ENCODE peak calls at places on chromosomes 5 and 9, in ten cellular contexts. V is OCI-LY7; O is naive thymus-derived CD4-positive, alpha-beta T cell; J is GM12878; B is thoracic aorta; K is neuronal stem cell; M is ovary; T is aorta; S is spleen; H is neural progenitor cell. E is an unnamed sample. For H3K36me3, the result is how much of the 10 kb centered on the place peaks cover.

GRCh38 chr5:67620386-67621039 is 423.9 kb upstream of the CD180 start:
- DNase-seq in V (no peak), O (no peak), J (no peak), B (no peak), K (no peak), M (no peak), T (no peak), S (no peak), H (no peak), E (no peak)

GRCh38 chr5:17359451-17359965 is 138.5 kb upstream of the TAF11L2 start:
- DNase-seq in V (no peak), O (no peak), J (no peak), B (no peak), K (no peak), M (no peak), T (no peak), S (no peak), H (no peak), E (no peak)

GRCh38 chr5:77328926-77329647 is 118.6 kb downstream of the PDE8B start:
- DNase-seq in V (no peak), O (no peak), J (no peak), B (no peak), K (no peak), M (no peak), T (no peak), S (no peak), H (no peak), E (no peak)

GRCh38 chr9:134014946-134015345 is 10.3 kb upstream of the BRD3OS start:
- DNase-seq in V (no peak), O (no peak), J (no peak), B (no peak), K (no peak), M (no peak), T (no peak), S (no peak), H (no peak), E (no peak)

GRCh38 chr5:143772621-143773020 is 39.3 kb upstream of the HMHB1 start:
- DNase-seq in V (no peak), O (no peak), J (no peak), B (no peak), K (no peak), M (no peak), T (no peak), S (no peak), H (no peak), E (no peak)

GRCh38 chr5:138967806-138968448 is 92.8 kb upstream of the LRRTM2 start:
- DNase-seq in V (no peak), O (no peak), J (no peak), B (no peak), K (no peak), M (peak), T (no peak), S (peak), H (no peak), E (peak)

GRCh38 chr5:19352120-19352519 is 635.9 kb downstream of the CDH18 start:
- DNase-seq in V (no peak), O (no peak), J (no peak), B (no peak), K (no peak), M (no peak), T (no peak), S (no peak), H (no peak), E (no peak)

GRCh38 chr9:137589441-137590122 is 730 bp downstream of the ZMYND19 start:
- DNase-seq in V (peak), O (no peak), J (no peak), B (no peak), K (no peak), M (no peak), T (no peak), S (no peak), H (peak), E (peak)

GRCh38 chr5:92907914-92908606 is 673.0 kb downstream of the NR2F1-AS1 start:
- DNase-seq in V (peak), O (no peak), J (peak), B (no peak), K (no peak), M (no peak), T (no peak), S (no peak), H (no peak), E (no peak)

GRCh38 chr9:131478421-131478868 is 24.3 kb upstream of the POMT1 start:
- DNase-seq in V (peak), O (peak), J (no peak), B (no peak), K (peak), M (peak), T (no peak), S (no peak), H (peak), E (no peak)

GRCh38 chr9:76086521-76086920 is 196.0 kb downstream of the PCSK5 start:
- DNase-seq in V (no peak), O (no peak), J (no peak), B (no peak), K (no peak), M (no peak), T (no peak), S (no peak), H (no peak), E (no peak)

GRCh38 chr9:137277329-137278041 is at the start of gene TOR4A:
- DNase-seq in V (peak), O (no peak), J (peak), B (peak), K (no peak), M (peak), T (peak), S (peak), H (peak), E (peak)

GRCh38 chr9:103319979-103320378 is 324.8 kb downstream of the CYLC2 start:
- DNase-seq in V (peak), O (no peak), J (no peak), B (no peak), K (no peak), M (no peak), T (no peak), S (no peak), H (no peak), E (no peak)

GRCh38 chr5:142017832-142018427 is 5.1 kb upstream of the GNPDA1 start:
- DNase-seq in V (peak), O (no peak), J (peak), B (no peak), K (no peak), M (no peak), T (no peak), S (no peak), H (no peak), E (no peak)

GRCh38 chr5:56088431-56088949 is 93.7 kb upstream of the IL6ST start:
- DNase-seq in V (no peak), O (no peak), J (no peak), B (no peak), K (no peak), M (no peak), T (no peak), S (no peak), H (no peak), E (no peak)

GRCh38 chr5:132526290-132526973 is 16.9 kb downstream of the IL5 start:
- DNase-seq in V (peak), O (peak), J (peak), B (no peak), K (peak), M (peak), T (no peak), S (no peak), H (peak), E (peak)

GRCh38 chr9:133726401-133727276 is 11.5 kb downstream of the SARDH start:
- DNase-seq in V (peak), O (peak), J (no peak), B (no peak), K (no peak), M (peak), T (peak), S (peak), H (peak), E (peak)

GRCh38 chr9:71854811-71855210 is 56.2 kb downstream of the ABHD17B start:
- DNase-seq in V (no peak), O (no peak), J (no peak), B (no peak), K (no peak), M (no peak), T (no peak), S (no peak), H (no peak), E (no peak)

GRCh38 chr5:43769576-43770352 is 166.8 kb downstream of the NNT start:
- DNase-seq in V (no peak), O (no peak), J (no peak), B (no peak), K (no peak), M (no peak), T (peak), S (no peak), H (no peak), E (no peak)

GRCh38 chr5:96823060-96823459 is 15.3 kb upstream of the ERAP1 start:
- DNase-seq in V (peak), O (peak), J (no peak), B (no peak), K (no peak), M (no peak), T (no peak), S (no peak), H (no peak), E (no peak)

GRCh38 chr5:149802008-149802407 is 71.9 kb downstream of the PPARGC1B start:
- DNase-seq in V (no peak), O (no peak), J (no peak), B (no peak), K (no peak), M (no peak), T (no peak), S (no peak), H (no peak), E (no peak)

GRCh38 chr5:98921947-98922508 is 6.8 kb downstream of the CHD1 start:
- DNase-seq in V (no peak), O (no peak), J (no peak), B (no peak), K (no peak), M (no peak), T (no peak), S (no peak), H (no peak), E (no peak)

GRCh38 chr5:98928802-98929122 is at the start of gene CHD1:
- DNase-seq in V (peak), O (peak), J (no peak), B (peak), K (peak), M (peak), T (peak), S (peak), H (peak), E (peak)

GRCh38 chr5:98927988-98928801 is 612 bp downstream of the CHD1 start:
- DNase-seq in V (peak), O (peak), J (no peak), B (peak), K (peak), M (peak), T (peak), S (no peak), H (peak), E (peak)

GRCh38 chr5:98927242-98927987 is 1.4 kb downstream of the CHD1 start:
- DNase-seq in V (peak), O (peak), J (no peak), B (no peak), K (peak), M (peak), T (no peak), S (peak), H (peak), E (peak)

DNA sequence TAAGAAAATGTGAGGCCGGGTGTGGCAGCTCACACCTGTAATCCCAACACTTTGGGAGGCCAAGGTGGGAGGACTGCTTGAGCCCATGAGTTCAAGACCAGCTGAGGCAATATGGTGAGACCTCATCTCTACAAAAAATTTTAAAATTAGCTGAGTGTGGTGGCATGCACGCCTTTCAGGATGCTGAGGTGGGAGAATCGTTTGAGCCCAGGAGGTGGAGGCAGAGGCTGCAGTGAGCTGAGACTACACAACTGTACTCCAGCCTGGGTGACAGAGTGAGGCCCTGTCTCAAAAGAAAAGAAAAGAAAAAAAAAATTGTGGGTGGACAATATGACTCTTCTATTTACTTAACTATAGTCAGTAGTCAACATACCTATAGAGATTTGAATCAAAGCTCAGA is 4.8 kb downstream of the CHD1 start:
- DNase-seq in V (no peak), O (no peak), J (no peak), B (no peak), K (no peak), M (no peak), T (no peak), S (no peak), H (no peak), E (no peak)
- H3K36me3 ChIP-seq in V (under half), O (under half), J (under half), B (under half), K (under half), M (under half), T (under half), S (under half), H (under half), E (under half)

DNA sequence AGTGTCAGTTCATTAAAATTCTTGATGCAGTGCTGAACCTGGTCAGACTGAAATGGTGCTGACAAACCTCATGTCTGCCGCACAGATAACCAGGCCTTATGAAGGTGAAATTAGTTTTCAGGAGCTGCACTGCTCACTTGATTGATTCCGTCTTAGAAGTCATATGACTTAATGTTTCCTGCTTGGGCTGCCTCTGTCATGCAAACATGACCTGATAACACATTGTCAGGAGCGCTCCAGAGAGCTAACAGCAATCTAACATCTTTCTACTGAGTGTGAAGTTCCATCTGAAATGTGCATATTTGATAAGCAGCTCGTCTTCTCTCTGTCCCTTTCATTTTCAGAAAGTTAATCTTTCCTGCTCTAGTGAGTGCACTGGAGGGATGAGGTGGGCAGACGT is 592.2 kb downstream of the TLE1 start:
- DNase-seq in V (no peak), O (no peak), J (no peak), B (no peak), K (no peak), M (no peak), T (no peak), S (no peak), H (no peak), E (no peak)
- H3K4me3 ChIP-seq in V (no peak), O (no peak), J (no peak), B (no peak), K (no peak), M (no peak), T (no peak), S (no peak), H (no peak), E (no peak)

GRCh38 chr9:33234511-33235467 is 5.2 kb upstream of the SPINK4 start:
- DNase-seq in V (no peak), O (no peak), J (no peak), B (no peak), K (no peak), M (no peak), T (no peak), S (no peak), H (no peak), E (no peak)
- H3K27ac ChIP-seq in V (no peak), O (no peak), J (no peak), B (no peak), K (no peak), M (no peak), T (no peak), S (no peak), H (no peak), E (peak)

GRCh38 chr5:39384271-39384670 is 20.0 kb upstream of the C9 start:
- DNase-seq in V (no peak), O (no peak), J (no peak), B (no peak), K (no peak), M (no peak), T (no peak), S (no peak), H (no peak), E (no peak)
- H3K36me3 ChIP-seq in V (under half), O (under half), J (under half), B (under half), K (under half), M (under half), T (under half), S (under half), H (under half), E (under half)

GRCh38 chr5:38557792-38558191 is 1.3 kb upstream of the LIFR start:
- DNase-seq in V (no peak), O (no peak), J (no peak), B (no peak), K (no peak), M (no peak), T (no peak), S (no peak), H (no peak), E (no peak)
- H3K4me3 ChIP-seq in V (no peak), O (no peak), J (no peak), B (peak), K (peak), M (peak), T (peak), S (peak), H (peak), E (peak)

GRCh38 chr9:80796662-80797426 is 892.5 kb downstream of the TLE1 start:
- DNase-seq in V (no peak), O (no peak), J (no peak), B (no peak), K (peak), M (no peak), T (no peak), S (no peak), H (peak), E (no peak)
- H3K27ac ChIP-seq in V (no peak), O (no peak), J (no peak), B (no peak), K (no peak), M (peak), T (no peak), S (no peak), H (no peak), E (no peak)

GRCh38 chr9:96026655-96027213 is 151.2 kb downstream of the ERCC6L2 start:
- DNase-seq in V (no peak), O (no peak), J (no peak), B (no peak), K (no peak), M (no peak), T (no peak), S (no peak), H (no peak), E (no peak)
- H3K36me3 ChIP-seq in V (under half), O (under half), J (under half), B (under half), K (under half), M (under half), T (under half), S (under half), H (under half), E (under half)

GRCh38 chr5:117454716-117455212 is 880.1 kb upstream of the SEMA6A start:
- DNase-seq in V (peak), O (peak), J (peak), B (no peak), K (peak), M (peak), T (no peak), S (peak), H (peak), E (peak)
- H3K4me3 ChIP-seq in V (peak), O (peak), J (peak), B (no peak), K (no peak), M (peak), T (no peak), S (no peak), H (peak), E (peak)

GRCh38 chr9:8857330-8858249 is 1058.0 kb upstream of the DMAC1 start:
- DNase-seq in V (no peak), O (no peak), J (no peak), B (no peak), K (peak), M (peak), T (peak), S (peak), H (peak), E (peak)

GRCh38 chr9:8859416-8859815 is 1059.8 kb upstream of the DMAC1 start:
- DNase-seq in V (no peak), O (no peak), J (no peak), B (no peak), K (no peak), M (no peak), T (no peak), S (no peak), H (peak), E (no peak)

GRCh38 chr9:8860925-8861324 is 1061.3 kb upstream of the DMAC1 start:
- DNase-seq in V (no peak), O (no peak), J (no peak), B (no peak), K (no peak), M (no peak), T (no peak), S (no peak), H (no peak), E (no peak)

GRCh38 chr9:8856686-8857329 is 1057.2 kb upstream of the DMAC1 start:
- DNase-seq in V (no peak), O (no peak), J (no peak), B (no peak), K (no peak), M (no peak), T (no peak), S (no peak), H (peak), E (no peak)

GRCh38 chr9:8858250-8859161 is 1058.9 kb upstream of the DMAC1 start:
- DNase-seq in V (no peak), O (no peak), J (no peak), B (no peak), K (no peak), M (peak), T (no peak), S (no peak), H (peak), E (no peak)
- H3K27ac ChIP-seq in V (no peak), O (no peak), J (no peak), B (peak), K (peak), M (peak), T (peak), S (no peak), H (peak), E (no peak)

DNA sequence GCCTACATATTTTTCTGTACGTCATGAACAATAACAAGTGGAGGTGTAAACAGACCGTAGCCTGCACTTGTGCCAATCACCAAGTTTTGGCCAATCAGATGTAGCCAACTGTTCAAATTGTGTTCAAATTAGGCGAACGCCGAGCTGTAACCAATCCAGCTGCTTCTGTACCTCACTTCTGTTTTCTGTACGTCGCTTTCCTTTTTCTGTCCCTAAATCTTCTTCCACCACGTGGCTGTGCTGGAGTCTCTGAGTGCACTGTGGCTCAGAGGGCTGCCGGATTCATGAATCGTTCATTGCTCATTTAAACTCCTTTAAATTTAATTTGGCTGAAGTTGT is 26.4 kb downstream of the TRIM14 start:
- DNase-seq in V (no peak), O (no peak), J (no peak), B (no peak), K (no peak), M (no peak), T (no peak), S (no peak), H (no peak), E (no peak)
- H3K36me3 ChIP-seq in V (under half), O (under half), J (under half), B (under half), K (under half), M (under half), T (under half), S (under half), H (under half), E (under half)